ENCODE peak calls at places on chromosome 18, in nine cellular contexts. F is cardiac fibroblast; K is BJ; D is GM12878; G is brain microvascular endothelial cell; P is epithelial cell of esophagus; X is endothelial cell of umbilical vein; C is neural progenitor cell; A is CD4-positive, CD25-positive, alpha-beta regulatory T cell. Z is an unnamed sample.

GRCh38 chr18:44229693-44230108 is 451.0 kb upstream of the SETBP1 start:
- DNase-seq in F (peak), K (peak), D (no peak), G (peak), P (peak), X (peak), C (no peak), A (no peak), Z (no peak)

GRCh38 chr18:77103991-77104521 is 28.5 kb downstream of the MBP start:
- DNase-seq in F (peak), K (no peak), D (no peak), G (peak), P (no peak), X (peak), C (no peak), A (no peak), Z (no peak)

GRCh38 chr18:79847606-79848293 is 50.0 kb downstream of the KCNG2 start:
- DNase-seq in F (no peak), K (no peak), D (no peak), G (no peak), P (no peak), X (no peak), C (no peak), A (no peak), Z (no peak)

GRCh38 chr18:58911766-58912165 is 47.1 kb downstream of the ZNF532 start:
- DNase-seq in F (peak), K (no peak), D (no peak), G (peak), P (no peak), X (peak), C (no peak), A (no peak), Z (no peak)

GRCh38 chr18:7177131-7177744 is 53.7 kb upstream of the LRRC30 start:
- DNase-seq in F (peak), K (peak), D (no peak), G (peak), P (peak), X (peak), C (peak), A (no peak), Z (peak)

GRCh38 chr18:46096651-46097300 is 1.3 kb downstream of the ATP5F1A start:
- DNase-seq in F (peak), K (no peak), D (no peak), G (no peak), P (no peak), X (no peak), C (no peak), A (no peak), Z (no peak)

GRCh38 chr18:649341-649740 is 8.1 kb upstream of the TYMS start:
- DNase-seq in F (no peak), K (no peak), D (no peak), G (no peak), P (no peak), X (no peak), C (no peak), A (no peak), Z (no peak)

GRCh38 chr18:55186588-55186987 is 227.3 kb upstream of the CCDC68 start:
- DNase-seq in F (no peak), K (no peak), D (no peak), G (no peak), P (no peak), X (no peak), C (no peak), A (no peak), Z (no peak)

GRCh38 chr18:4108016-4108415 is 347.1 kb downstream of the DLGAP1 start:
- DNase-seq in F (no peak), K (no peak), D (no peak), G (no peak), P (no peak), X (no peak), C (no peak), A (no peak), Z (no peak)

GRCh38 chr18:54822872-54823845 is 5.1 kb upstream of the RAB27B start:
- DNase-seq in F (peak), K (peak), D (no peak), G (peak), P (peak), X (no peak), C (no peak), A (no peak), Z (no peak)

GRCh38 chr18:46283895-46284295 is 179.7 kb downstream of the HAUS1 start:
- DNase-seq in F (no peak), K (no peak), D (no peak), G (no peak), P (no peak), X (no peak), C (peak), A (no peak), Z (no peak)

GRCh38 chr18:7830468-7830867 is 263.4 kb downstream of the PTPRM start:
- DNase-seq in F (peak), K (no peak), D (peak), G (no peak), P (peak), X (peak), C (no peak), A (no peak), Z (peak)

GRCh38 chr18:54251606-54252400 is 17.5 kb upstream of the POLI start:
- DNase-seq in F (no peak), K (no peak), D (no peak), G (no peak), P (no peak), X (peak), C (peak), A (no peak), Z (no peak)

GRCh38 chr18:41265047-41265446 is 690.0 kb upstream of the PIK3C3 start:
- DNase-seq in F (peak), K (no peak), D (no peak), G (no peak), P (peak), X (peak), C (no peak), A (no peak), Z (no peak)

GRCh38 chr18:55500316-55501086 is 87.5 kb downstream of the TCF4 start:
- DNase-seq in F (peak), K (peak), D (no peak), G (no peak), P (peak), X (peak), C (no peak), A (no peak), Z (no peak)

GRCh38 chr18:62963522-62963921 is 248.2 kb downstream of the PHLPP1 start:
- DNase-seq in F (no peak), K (no peak), D (no peak), G (no peak), P (no peak), X (no peak), C (no peak), A (no peak), Z (no peak)

GRCh38 chr18:79575891-79576685 is 103.5 kb upstream of the CTDP1 start:
- DNase-seq in F (peak), K (peak), D (no peak), G (peak), P (peak), X (no peak), C (no peak), A (no peak), Z (no peak)

GRCh38 chr18:11310476-11311086 is 161.2 kb upstream of the PIEZO2 start:
- DNase-seq in F (peak), K (no peak), D (no peak), G (no peak), P (peak), X (peak), C (peak), A (no peak), Z (peak)

GRCh38 chr18:79873449-79874110 is 75.8 kb downstream of the KCNG2 start:
- DNase-seq in F (no peak), K (no peak), D (no peak), G (no peak), P (no peak), X (no peak), C (no peak), A (no peak), Z (no peak)

GRCh38 chr18:37019157-37019571 is 190.2 kb downstream of the KIAA1328 start:
- DNase-seq in F (peak), K (no peak), D (no peak), G (peak), P (peak), X (no peak), C (peak), A (no peak), Z (peak)

GRCh38 chr18:8777846-8778245 is 72.5 kb downstream of the MTCL1 start:
- DNase-seq in F (no peak), K (no peak), D (no peak), G (no peak), P (peak), X (peak), C (peak), A (no peak), Z (no peak)

GRCh38 chr18:49988101-49988500 is 174.8 kb upstream of the ACAA2 start:
- DNase-seq in F (no peak), K (no peak), D (no peak), G (no peak), P (no peak), X (no peak), C (no peak), A (no peak), Z (no peak)

GRCh38 chr18:59814872-59815271 is 84.9 kb upstream of the PMAIP1 start:
- DNase-seq in F (peak), K (peak), D (no peak), G (peak), P (peak), X (no peak), C (no peak), A (no peak), Z (no peak)

GRCh38 chr18:5197032-5197434 is at the start of gene AKAIN1:
- DNase-seq in F (peak), K (no peak), D (no peak), G (peak), P (peak), X (peak), C (peak), A (peak), Z (no peak)

GRCh38 chr18:55732227-55733106 is 144.5 kb upstream of the TCF4 start:
- DNase-seq in F (peak), K (no peak), D (no peak), G (peak), P (no peak), X (peak), C (no peak), A (no peak), Z (no peak)

GRCh38 chr18:49225160-49225559 is 235.3 kb downstream of the DYM start:
- DNase-seq in F (peak), K (no peak), D (no peak), G (no peak), P (no peak), X (peak), C (no peak), A (no peak), Z (no peak)

GRCh38 chr18:63348508-63349136 is 18.4 kb downstream of the KDSR start:
- DNase-seq in F (no peak), K (no peak), D (no peak), G (no peak), P (no peak), X (no peak), C (no peak), A (no peak), Z (no peak)

GRCh38 chr18:63545094-63545493 is 2.9 kb downstream of the SERPINB12 start:
- DNase-seq in F (no peak), K (no peak), D (no peak), G (no peak), P (no peak), X (no peak), C (no peak), A (no peak), Z (no peak)

GRCh38 chr18:55830490-55830889 is 242.5 kb upstream of the TCF4 start:
- DNase-seq in F (no peak), K (no peak), D (no peak), G (no peak), P (peak), X (no peak), C (no peak), A (no peak), Z (no peak)

GRCh38 chr18:27793013-27793412 is 383.9 kb downstream of the CDH2 start:
- DNase-seq in F (no peak), K (no peak), D (no peak), G (no peak), P (no peak), X (no peak), C (no peak), A (no peak), Z (no peak)

GRCh38 chr18:29512203-29512602 is 1335.3 kb upstream of the CDH2 start:
- DNase-seq in F (no peak), K (no peak), D (no peak), G (no peak), P (no peak), X (no peak), C (no peak), A (no peak), Z (no peak)

GRCh38 chr18:43507842-43508481 is 230.7 kb upstream of the SYT4 start:
- DNase-seq in F (peak), K (no peak), D (no peak), G (no peak), P (no peak), X (no peak), C (no peak), A (no peak), Z (no peak)

DNA sequence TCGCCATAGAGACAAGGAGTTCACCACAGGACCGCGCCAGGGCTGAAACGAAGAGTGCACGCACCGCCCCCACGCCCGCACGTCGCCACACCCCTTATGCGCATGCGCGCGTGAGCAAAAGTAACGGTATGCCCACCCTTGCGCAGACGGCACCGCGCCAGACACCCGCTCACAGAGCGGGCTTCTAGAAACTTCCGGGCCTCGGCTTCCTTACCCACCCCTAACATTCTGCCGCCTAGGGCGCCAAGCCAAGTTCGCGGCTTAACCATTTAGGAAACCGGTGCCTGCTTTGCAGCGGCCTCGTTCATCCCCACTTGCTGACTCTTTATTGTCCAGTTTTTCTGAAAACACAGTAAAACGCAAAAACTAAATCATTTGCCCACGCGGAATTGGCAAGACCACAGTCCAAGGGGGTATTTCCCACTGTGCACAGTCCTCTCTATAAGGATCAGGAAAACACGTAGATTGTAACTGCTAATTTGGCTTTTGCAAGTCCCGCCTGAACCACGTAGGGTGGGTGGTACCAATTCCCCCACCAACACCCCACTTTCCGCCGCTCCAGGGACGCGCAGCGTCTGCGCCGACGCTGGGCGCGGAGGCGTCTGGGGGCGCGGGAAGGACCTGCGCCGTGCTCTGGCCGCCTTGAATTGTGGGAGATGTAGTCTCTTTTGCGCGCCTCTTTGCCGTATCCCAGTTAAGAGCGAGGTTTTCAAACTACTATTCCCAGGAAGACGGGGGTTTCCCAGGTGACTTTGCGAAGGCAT is at the start of the genes FBXO15 and TIMM21:
- DNase-seq in F (peak), K (peak), D (peak), G (peak), P (peak), X (peak), C (peak), A (peak), Z (peak)
- H3K4me3 ChIP-seq in F (peak), K (peak), D (peak), G (peak), P (peak), X (peak), C (peak), A (peak), Z (peak)

DNA sequence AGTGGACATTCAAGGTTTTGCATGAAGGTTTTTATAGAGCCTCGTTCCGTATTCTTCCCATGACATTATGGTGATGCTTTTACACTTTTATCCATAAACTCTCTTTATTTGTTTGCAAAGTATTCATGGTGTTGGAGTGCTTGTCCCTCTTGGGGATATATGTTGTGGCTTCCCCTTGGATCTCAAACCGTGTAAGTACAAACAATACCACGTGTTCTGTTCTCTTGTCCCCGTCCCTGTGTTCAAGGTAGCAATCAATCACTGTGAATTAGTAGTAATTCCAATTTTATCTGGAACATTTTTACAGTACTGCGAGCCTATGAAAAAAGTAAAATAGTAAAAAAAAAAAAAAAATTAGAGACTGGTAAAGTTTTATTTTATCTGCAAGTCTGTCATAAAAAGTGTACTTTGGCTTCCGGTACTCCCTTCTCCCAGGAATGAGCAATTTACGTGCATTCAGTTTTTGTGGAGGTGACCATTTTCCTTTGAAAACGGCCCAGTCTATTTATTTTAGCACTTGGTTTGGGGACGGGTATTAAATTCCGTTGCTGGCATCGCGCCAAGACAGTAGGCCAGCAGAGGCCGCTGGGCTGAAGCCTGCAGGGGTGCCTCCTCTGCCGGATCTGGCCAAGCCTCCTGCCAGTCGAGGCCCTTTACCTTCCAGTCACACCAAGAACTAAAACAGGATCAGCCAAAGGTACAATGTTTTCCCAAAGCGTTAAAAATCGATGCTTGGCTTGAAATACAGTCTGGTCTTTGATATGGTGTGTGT is 175.7 kb downstream of the SOCS6 start:
- DNase-seq in F (peak), K (no peak), D (no peak), G (peak), P (peak), X (peak), C (peak), A (no peak), Z (no peak)
- H3K4me3 ChIP-seq in F (peak), K (peak), D (no peak), G (peak), P (peak), X (peak), C (peak), A (no peak), Z (peak)

DNA sequence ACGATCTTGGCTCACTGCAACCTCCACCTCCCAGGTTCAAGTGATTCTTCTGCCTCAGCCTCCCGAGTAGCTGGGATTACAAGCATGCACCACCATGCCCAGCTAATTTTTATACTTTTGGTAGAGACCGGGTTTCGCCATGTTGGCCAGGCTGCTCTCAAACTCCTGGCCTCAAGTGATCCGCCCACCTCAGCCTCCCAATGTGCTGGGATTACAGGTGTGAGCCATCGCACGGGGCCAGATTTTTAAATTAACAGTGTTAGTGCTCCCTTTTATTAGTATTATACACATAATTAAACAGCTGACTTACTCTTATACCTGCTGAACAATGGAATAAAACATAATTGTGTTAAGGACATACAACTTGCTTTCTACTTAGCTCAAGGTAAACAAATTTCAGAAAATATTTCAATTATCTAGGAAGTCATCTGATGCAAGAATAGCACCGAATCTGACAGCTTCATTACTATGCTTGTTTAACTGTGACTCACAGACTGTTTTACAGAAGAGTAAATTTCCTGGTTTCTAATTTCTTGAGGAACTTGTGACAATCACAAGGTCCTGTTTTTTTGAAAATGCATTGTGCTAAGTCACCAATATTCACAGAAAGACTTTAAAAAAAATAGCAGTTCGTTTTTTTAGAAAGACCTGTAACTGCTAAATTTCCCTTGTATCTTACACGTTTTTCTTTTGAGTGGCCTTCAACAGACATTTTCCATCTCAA is 51.2 kb downstream of the SPIRE1 start:
- DNase-seq in F (peak), K (no peak), D (no peak), G (no peak), P (peak), X (peak), C (no peak), A (no peak), Z (no peak)
- H3K4me3 ChIP-seq in F (no peak), K (no peak), D (no peak), G (no peak), P (no peak), X (no peak), C (no peak), A (no peak), Z (no peak)

GRCh38 chr18:32770181-32770650 is 2.6 kb downstream of the KLHL14 start:
- DNase-seq in F (no peak), K (no peak), D (no peak), G (no peak), P (no peak), X (no peak), C (peak), A (no peak), Z (no peak)
- H3K4me3 ChIP-seq in F (no peak), K (no peak), D (no peak), G (no peak), P (no peak), X (no peak), C (peak), A (no peak), Z (no peak)

DNA sequence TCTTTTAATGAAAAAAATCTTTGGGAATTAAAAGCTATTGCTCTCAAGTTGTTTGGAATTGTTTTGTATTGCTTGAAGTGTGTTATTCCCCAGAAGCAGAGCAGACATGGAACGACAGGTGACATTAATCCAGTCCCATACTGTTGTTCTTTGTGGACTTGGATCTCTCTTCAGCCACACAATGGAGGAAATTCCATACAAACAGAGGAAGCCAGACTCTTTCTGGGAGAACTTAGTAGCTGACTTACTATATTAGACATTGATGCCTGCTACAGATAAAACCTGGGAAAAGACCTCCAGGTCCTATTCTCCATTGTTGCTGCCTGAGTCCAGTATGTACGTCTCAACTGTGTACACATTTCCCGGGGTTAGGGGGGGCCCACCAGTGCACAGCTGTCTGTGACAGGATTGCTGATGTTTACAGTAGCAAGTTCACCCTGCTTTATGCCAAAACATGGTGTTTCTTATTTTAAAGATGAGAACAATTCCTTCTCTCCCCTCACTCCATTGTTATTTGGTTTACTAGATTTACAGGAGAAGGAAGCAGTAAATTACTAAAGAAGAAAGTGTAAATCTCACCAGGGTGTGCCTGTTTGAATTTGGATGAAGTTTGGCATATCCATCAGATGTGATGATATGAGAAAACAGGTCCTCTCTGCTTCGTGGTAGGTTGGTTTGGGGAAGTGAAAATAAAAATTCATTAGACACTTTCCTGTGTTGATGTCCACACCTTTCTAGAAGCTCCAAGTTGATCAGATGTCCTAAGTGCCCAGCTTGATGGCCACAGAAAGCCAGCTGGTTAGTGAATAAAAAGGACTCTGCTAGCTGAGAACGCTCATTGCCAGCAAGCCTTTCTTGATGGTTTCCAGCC is 142.3 kb upstream of the RBBP8 start:
- DNase-seq in F (no peak), K (no peak), D (no peak), G (no peak), P (no peak), X (peak), C (no peak), A (no peak), Z (no peak)
- H3K4me3 ChIP-seq in F (no peak), K (no peak), D (no peak), G (no peak), P (no peak), X (no peak), C (no peak), A (no peak), Z (no peak)